ENCODE peak calls at places on chromosomes 1 and 21, in five cellular contexts. P, O, L, A and M are unnamed samples.

GRCh38 chr1:117121589-117122296 is at the start of gene TRIM45:
- DNase-seq in P (peak; percentile 98), O (peak; percentile 99), L (peak; percentile 97), A (peak; percentile 96), M (peak; percentile 98)

GRCh38 chr1:32939655-32940371 is 24.8 kb downstream of the RNF19B start:
- DNase-seq in P (peak; percentile 93), O (peak; percentile 86), L (peak; percentile 93), A (peak; percentile 96), M (peak; percentile 90)

GRCh38 chr1:111463029-111463683 is 10.6 kb upstream of the C1orf162 start:
- DNase-seq in P (peak; percentile 42), O (peak; percentile 50), L (peak; percentile 38), A (peak; percentile 84), M (peak; percentile 22)

GRCh38 chr1:30649321-30649991 is 73.9 kb downstream of the MATN1 start:
- DNase-seq in P (no peak), O (no peak), L (no peak), A (no peak), M (no peak)

GRCh38 chr1:8815582-8816285 is 1.7 kb downstream of the RERE start:
- DNase-seq in P (peak; percentile 54), O (peak; percentile 38), L (peak; percentile 67), A (no peak), M (peak; percentile 39)

GRCh38 chr1:201270616-201271390 is 12.5 kb upstream of the PKP1 start:
- DNase-seq in P (no peak), O (no peak), L (no peak), A (no peak), M (no peak)

GRCh38 chr1:156896490-156897033 is 3.0 kb downstream of the PEAR1 start:
- DNase-seq in P (peak; percentile 87), O (peak; percentile 85), L (peak; percentile 85), A (peak; percentile 92), M (peak; percentile 69)

GRCh38 chr1:45205910-45206721 is at the start of gene ZSWIM5:
- DNase-seq in P (peak; percentile 35), O (peak; percentile 41), L (peak; percentile 47), A (peak; percentile 42), M (peak; percentile 64)

GRCh38 chr1:168949672-168950071 is 156.8 kb upstream of the ATP1B1 start:
- DNase-seq in P (no peak), O (no peak), L (no peak), A (no peak), M (no peak)

GRCh38 chr1:239387304-239388231 is 1.2 kb downstream of the CHRM3 start:
- DNase-seq in P (no peak), O (peak; percentile 1), L (no peak), A (no peak), M (no peak)

GRCh38 chr1:163395767-163396166 is 74.0 kb downstream of the NUF2 start:
- DNase-seq in P (no peak), O (peak; percentile 10), L (no peak), A (no peak), M (peak; percentile 11)

GRCh38 chr1:44776749-44777068 is 1.4 kb downstream of the RPS8 start:
- DNase-seq in P (no peak), O (no peak), L (no peak), A (no peak), M (no peak)

GRCh38 chr1:230548357-230548756 is 93.9 kb upstream of the COG2 start:
- DNase-seq in P (no peak), O (no peak), L (no peak), A (no peak), M (no peak)

GRCh38 chr1:44361478-44361877 is 6.4 kb upstream of the ERI3 start:
- DNase-seq in P (peak; percentile 15), O (no peak), L (peak; percentile 22), A (no peak), M (peak; percentile 36)

GRCh38 chr21:35619184-35619583 is 441.1 kb downstream of the SETD4 start:
- DNase-seq in P (peak; percentile 24), O (peak; percentile 43), L (peak; percentile 51), A (peak; percentile 93), M (peak; percentile 43)

GRCh38 chr1:115258302-115258866 is 79.7 kb downstream of the NGF start:
- DNase-seq in P (peak; percentile 72), O (peak; percentile 76), L (peak; percentile 82), A (peak; percentile 80), M (peak; percentile 88)

GRCh38 chr21:29849735-29850176 is 90.0 kb downstream of the GRIK1 start:
- DNase-seq in P (peak; percentile 75), O (peak; percentile 62), L (peak; percentile 73), A (peak; percentile 57), M (peak; percentile 83)

GRCh38 chr1:244050835-244051444 is at the start of gene ZBTB18:
- DNase-seq in P (peak; percentile 36), O (peak; percentile 82), L (peak; percentile 53), A (peak; percentile 82), M (peak; percentile 87)

GRCh38 chr1:213303286-213303685 is 252.2 kb downstream of the RPS6KC1 start:
- DNase-seq in P (peak; percentile 21), O (peak; percentile 7), L (peak; percentile 3), A (peak; percentile 13), M (peak; percentile 43)

GRCh38 chr21:36099000-36099399 is 29.2 kb downstream of the CBR1 start:
- DNase-seq in P (no peak), O (no peak), L (no peak), A (no peak), M (no peak)

GRCh38 chr1:203650012-203650836 is 23.6 kb downstream of the ATP2B4 start:
- DNase-seq in P (peak; percentile 51), O (peak; percentile 71), L (no peak), A (peak; percentile 74), M (peak; percentile 64)

DNA sequence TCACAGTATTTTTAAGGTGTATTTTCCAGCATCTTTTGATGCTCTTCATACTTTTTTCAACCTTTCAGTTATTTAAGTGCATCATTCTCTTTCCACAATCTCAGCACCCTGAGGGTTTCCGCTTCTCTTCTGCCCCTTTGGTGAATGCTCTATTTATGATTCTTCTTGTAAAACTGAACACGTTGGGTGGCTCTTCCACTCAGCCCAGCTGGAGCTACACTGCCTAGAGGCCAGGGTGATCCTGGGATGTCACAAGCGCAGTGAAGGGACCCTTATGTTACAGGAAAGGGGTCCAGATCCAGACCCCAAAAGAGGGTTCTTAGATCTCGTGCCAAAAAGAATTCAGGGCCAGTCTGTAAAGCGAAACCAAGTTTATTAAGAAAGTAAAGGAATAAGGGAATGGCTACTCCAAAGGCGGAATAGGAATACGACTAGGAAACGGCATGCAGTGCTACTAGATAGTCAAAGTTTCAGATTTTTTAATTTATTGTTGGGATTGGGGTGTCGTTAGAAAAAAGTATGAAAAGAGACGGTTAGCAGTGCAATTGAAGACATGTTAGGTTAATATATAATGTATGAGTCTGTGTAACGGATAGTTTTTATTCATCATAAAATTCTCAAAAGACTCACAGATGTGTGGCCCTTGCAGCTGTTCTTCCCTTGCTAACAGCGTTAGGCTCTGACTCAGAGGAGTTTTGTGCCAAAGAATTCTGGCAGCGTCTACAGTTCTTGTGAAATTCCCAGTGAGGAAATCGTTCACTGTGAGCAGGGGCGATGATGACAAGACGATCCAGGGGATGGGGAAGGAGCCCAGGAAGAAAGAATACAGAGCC is 14.4 kb upstream of the ERVH48-1 start:
- DNase-seq in P (peak; percentile 97), O (peak; percentile 97), L (peak; percentile 98), A (peak; percentile 99), M (peak; percentile 99)
- H3K4me3 ChIP-seq in P (no peak overlapping the region), O (no peak overlapping the region), L (peak overlapping the region; percentile 19), A (peak overlapping the region; percentile 26), M (peak overlapping the region; percentile 20)

GRCh38 chr1:96538883-96539282 is 182.7 kb upstream of the PTBP2 start:
- DNase-seq in P (peak; percentile 98), O (peak; percentile 90), L (peak; percentile 99), A (peak; percentile 94), M (peak; percentile 96)

GRCh38 chr1:96541491-96541890 is 180.1 kb upstream of the PTBP2 start:
- DNase-seq in P (no peak), O (no peak), L (no peak), A (no peak), M (no peak)

GRCh38 chr1:96544831-96545221 is 176.8 kb upstream of the PTBP2 start:
- DNase-seq in P (no peak), O (no peak), L (no peak), A (no peak), M (no peak)

GRCh38 chr1:96545935-96546656 is 175.5 kb upstream of the PTBP2 start:
- DNase-seq in P (no peak), O (no peak), L (no peak), A (no peak), M (no peak)

DNA sequence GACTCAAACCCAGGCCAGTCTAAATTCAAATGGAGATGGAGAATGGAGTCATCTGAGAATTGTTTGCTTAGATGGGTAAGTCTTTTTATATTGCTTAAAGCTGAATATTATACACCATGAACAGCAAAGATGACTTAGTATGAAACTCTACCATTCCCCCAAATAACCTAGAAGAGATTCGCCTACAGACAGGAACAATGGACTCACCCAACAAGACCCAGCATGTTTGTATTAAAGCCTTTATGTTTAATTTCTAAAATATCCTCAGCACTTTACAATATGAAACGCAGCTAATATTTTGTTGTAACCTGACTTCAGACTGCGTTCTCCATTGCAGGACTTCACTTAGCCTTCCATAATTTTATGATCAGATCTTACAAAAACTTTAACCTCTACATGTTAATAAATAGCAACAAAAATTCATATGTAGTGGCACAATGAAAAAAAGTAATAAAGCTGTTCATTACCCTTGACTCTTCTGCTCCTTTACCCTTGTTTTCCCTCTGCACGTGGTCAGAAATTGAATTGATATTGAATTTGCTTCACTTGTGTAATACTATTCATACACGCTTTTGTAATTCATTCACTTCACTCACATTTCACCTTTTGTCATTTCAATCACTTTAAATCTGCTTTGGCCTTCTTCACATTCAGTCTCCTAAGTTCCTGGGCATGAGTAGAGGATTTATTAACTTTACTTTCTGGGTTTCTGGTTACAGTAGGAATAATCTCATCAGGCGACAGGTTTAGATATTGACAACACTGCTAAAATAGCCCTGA is 177.3 kb upstream of the PTBP2 start:
- DNase-seq in P (no peak), O (no peak), L (no peak), A (no peak), M (no peak)
- H3K4me3 ChIP-seq in P (no peak overlapping the region), O (no peak overlapping the region), L (no peak overlapping the region), A (no peak overlapping the region), M (no peak overlapping the region)

GRCh38 chr1:52140633-52141512 is 1.0 kb upstream of the ZFYVE9 start:
- DNase-seq in P (no peak), O (peak; percentile 13), L (no peak), A (no peak), M (peak; percentile 38)

GRCh38 chr1:52142220-52143153 is 598 bp downstream of the ZFYVE9 start:
- DNase-seq in P (peak; percentile 64), O (peak; percentile 62), L (peak; percentile 59), A (peak; percentile 52), M (peak; percentile 62)

GRCh38 chr1:52141513-52142219 is at the start of gene ZFYVE9:
- DNase-seq in P (peak; percentile 87), O (peak; percentile 74), L (peak; percentile 81), A (peak; percentile 76), M (peak; percentile 79)

GRCh38 chr1:52145137-52145536 is 3.2 kb downstream of the ZFYVE9 start:
- DNase-seq in P (no peak), O (no peak), L (no peak), A (no peak), M (no peak)

GRCh38 chr1:52139817-52140540 is 1.9 kb upstream of the ZFYVE9 start:
- DNase-seq in P (peak; percentile 90), O (peak; percentile 85), L (peak; percentile 93), A (peak; percentile 88), M (peak; percentile 97)
- H3K4me3 ChIP-seq in P (no peak overlapping the region), O (no peak overlapping the region), L (peak overlapping the region; percentile 30), A (no peak overlapping the region), M (no peak overlapping the region)

GRCh38 chr1:17569200-17570139 is 30.0 kb downstream of the ARHGEF10L start:
- DNase-seq in P (peak; percentile 95), O (peak; percentile 82), L (peak; percentile 90), A (peak; percentile 84), M (peak; percentile 74)
- H3K4me3 ChIP-seq in P (no peak overlapping the region), O (no peak overlapping the region), L (no peak overlapping the region), A (no peak overlapping the region), M (no peak overlapping the region)

GRCh38 chr1:248366609-248367008 is 5.1 kb downstream of the OR2T4 start:
- DNase-seq in P (no peak), O (no peak), L (no peak), A (no peak), M (no peak)
- H3K4me3 ChIP-seq in P (no peak overlapping the region), O (no peak overlapping the region), L (no peak overlapping the region), A (no peak overlapping the region), M (no peak overlapping the region)